ENCODE peak calls at places on chromosomes 2 and 18, in six cellular contexts. I, X, Q, A, M and U are unnamed samples.

GRCh38 chr2:163732718-163733117 is 3.1 kb downstream of the FIGN start:
- DNase-seq in I (no peak), X (no peak), Q (no peak), A (no peak), M (no peak), U (no peak)

GRCh38 chr2:237131749-237132148 is 46.1 kb downstream of the COPS8 start:
- DNase-seq in I (no peak), X (no peak), Q (no peak), A (no peak), M (no peak), U (no peak)

GRCh38 chr2:58182527-58182926 is 58.6 kb downstream of the FANCL start:
- DNase-seq in I (no peak), X (no peak), Q (no peak), A (peak), M (no peak), U (no peak)

GRCh38 chr18:77650799-77651385 is 401.2 kb downstream of the GALR1 start:
- DNase-seq in I (peak), X (peak), Q (no peak), A (peak), M (peak), U (peak)

GRCh38 chr2:221969087-221969829 is 329.5 kb downstream of the PAX3 start:
- DNase-seq in I (no peak), X (no peak), Q (no peak), A (peak), M (peak), U (no peak)

GRCh38 chr2:197969391-197969893 is 165.0 kb downstream of the PLCL1 start:
- DNase-seq in I (no peak), X (no peak), Q (no peak), A (peak), M (no peak), U (no peak)

GRCh38 chr2:182894174-182894573 is 27.7 kb upstream of the FRZB start:
- DNase-seq in I (no peak), X (no peak), Q (no peak), A (no peak), M (no peak), U (no peak)

GRCh38 chr2:106165064-106165463 is 29.0 kb downstream of the UXS1 start:
- DNase-seq in I (no peak), X (no peak), Q (no peak), A (no peak), M (no peak), U (no peak)

GRCh38 chr2:208265371-208265806 is 666 bp upstream of the PIKFYVE start:
- DNase-seq in I (peak), X (no peak), Q (peak), A (peak), M (no peak), U (no peak)

GRCh38 chr2:37322368-37322767 is 2.3 kb downstream of the PRKD3 start:
- DNase-seq in I (no peak), X (no peak), Q (no peak), A (peak), M (no peak), U (no peak)

GRCh38 chr2:10170256-10170655 is 47.7 kb downstream of the RRM2 start:
- DNase-seq in I (no peak), X (no peak), Q (no peak), A (peak), M (no peak), U (no peak)

GRCh38 chr2:235206399-235206798 is 254.6 kb downstream of the SH3BP4 start:
- DNase-seq in I (no peak), X (no peak), Q (no peak), A (no peak), M (no peak), U (no peak)

GRCh38 chr2:45622704-45623103 is 11.6 kb upstream of the SRBD1 start:
- DNase-seq in I (no peak), X (no peak), Q (no peak), A (no peak), M (no peak), U (no peak)

GRCh38 chr2:101362777-101363176 is 24.5 kb downstream of the CREG2 start:
- DNase-seq in I (no peak), X (no peak), Q (no peak), A (no peak), M (no peak), U (no peak)

GRCh38 chr2:18413794-18414396 is 146.6 kb downstream of the RDH14 start:
- DNase-seq in I (no peak), X (no peak), Q (no peak), A (peak), M (no peak), U (no peak)

GRCh38 chr18:60893331-60894114 is 439.7 kb upstream of the CDH20 start:
- DNase-seq in I (no peak), X (no peak), Q (no peak), A (no peak), M (no peak), U (no peak)

GRCh38 chr2:105611328-105611627 is 133.4 kb upstream of the NCK2 start:
- DNase-seq in I (no peak), X (no peak), Q (no peak), A (no peak), M (no peak), U (no peak)